ENCODE peak calls at places on chromosomes 5 and 9, in seven cellular contexts. J is neural progenitor cell; Z is fibroblast of the aortic adventitia; H is astrocyte; A is transverse colon; T is choroid plexus epithelial cell; U is CD4-positive, alpha-beta T cell. M is an unnamed sample.
A peak's percentile ranks its signal among the peaks of the same experiment; 100 is the strongest.

GRCh38 chr5:173973614-173973969 is 15.4 kb upstream of the C5orf47 start:
- DNase-seq in J (peak; percentile 34), T (no peak), H (no peak), Z (no peak), U (no peak), A (peak; percentile 31), M (no peak)

GRCh38 chr5:137114529-137114928 is 384.6 kb downstream of the SPOCK1 start:
- DNase-seq in J (no peak), H (peak; percentile 78), U (no peak), A (no peak), Z (peak; percentile 65), T (peak; percentile 5), M (no peak)

GRCh38 chr9:136138566-136138965 is 19.9 kb upstream of the TMEM250 start:
- DNase-seq in J (peak; percentile 91), T (peak; percentile 43), A (peak; percentile 34), U (no peak), H (no peak), Z (no peak), M (no peak)

GRCh38 chr5:149325894-149326293 is 19.4 kb upstream of the GRPEL2 start:
- DNase-seq in U (no peak), T (no peak), J (no peak), H (peak; percentile 46), A (no peak), Z (peak; percentile 37), M (no peak)

GRCh38 chr5:57745029-57745428 is 262.4 kb upstream of the ACTBL2 start:
- DNase-seq in T (no peak), J (no peak), U (no peak), A (no peak), Z (no peak), H (no peak), M (no peak)

GRCh38 chr5:114726126-114726525 is 364.3 kb downstream of the KCNN2 start:
- DNase-seq in A (no peak), Z (no peak), T (no peak), H (no peak), J (no peak), U (no peak), M (no peak)

GRCh38 chr5:16493261-16493660 is 27.7 kb upstream of the ZNF622 start:
- DNase-seq in Z (no peak), H (no peak), T (peak; percentile 35), A (no peak), U (no peak), J (no peak), M (no peak)

GRCh38 chr5:60232051-60232794 is 338.7 kb upstream of the PDE4D start:
- DNase-seq in J (no peak), Z (no peak), U (no peak), T (no peak), A (no peak), H (no peak), M (no peak)

GRCh38 chr5:143642791-143643190 is 169.2 kb upstream of the HMHB1 start:
- DNase-seq in A (no peak), J (no peak), T (no peak), U (no peak), Z (no peak), H (peak; percentile 30), M (no peak)

GRCh38 chr9:133455936-133456335 is 3.8 kb upstream of the CACFD1 start:
- DNase-seq in J (no peak), A (no peak), Z (no peak), U (no peak), H (no peak), T (no peak), M (no peak)

GRCh38 chr9:98215821-98216220 is 23.4 kb upstream of the CORO2A start:
- DNase-seq in T (no peak), J (peak; percentile 61), A (no peak), H (no peak), U (no peak), Z (peak; percentile 12), M (no peak)

GRCh38 chr9:91949946-91950664 is at the start of gene ROR2:
- DNase-seq in U (no peak), T (peak; percentile 76), Z (peak; percentile 38), A (peak; percentile 75), J (peak; percentile 94), H (peak; percentile 12), M (peak; percentile 93)

GRCh38 chr9:131875828-131876485 is 136.1 kb upstream of the RAPGEF1 start:
- DNase-seq in A (no peak), J (no peak), H (peak; percentile 29), T (no peak), Z (peak; percentile 9), U (no peak), M (no peak)

GRCh38 chr9:74493512-74493911 is 3.6 kb upstream of the RORB start:
- DNase-seq in H (no peak), A (no peak), J (no peak), T (no peak), U (no peak), Z (no peak), M (no peak)

GRCh38 chr5:13251623-13252367 is 692.7 kb downstream of the DNAH5 start:
- DNase-seq in U (no peak), H (peak; percentile 81), Z (peak; percentile 69), J (no peak), A (no peak), T (no peak), M (no peak)

GRCh38 chr5:83711982-83712601 is 8.6 kb downstream of the HAPLN1 start:
- DNase-seq in T (peak; percentile 70), Z (peak; percentile 65), H (no peak), U (no peak), A (peak; percentile 27), J (peak; percentile 56), M (no peak)

GRCh38 chr5:55407059-55407684 is 99.4 kb downstream of the MTREX start:
- DNase-seq in U (no peak), T (peak; percentile 82), A (no peak), J (peak; percentile 37), H (peak; percentile 30), Z (peak; percentile 77), M (no peak)

GRCh38 chr5:18972244-18972643 is 1015.8 kb downstream of the CDH18 start:
- DNase-seq in T (no peak), H (no peak), U (no peak), A (no peak), J (no peak), Z (no peak), M (no peak)

GRCh38 chr9:129307227-129307970 is 129.3 kb upstream of the IER5L start:
- DNase-seq in U (no peak), J (no peak), T (no peak), A (no peak), Z (no peak), H (no peak), M (peak; percentile 52)

GRCh38 chr5:132364319-132364718 is 5.2 kb upstream of the SLC22A5 start:
- DNase-seq in T (peak; percentile 81), U (no peak), A (no peak), H (peak; percentile 76), J (no peak), Z (peak; percentile 94), M (no peak)

GRCh38 chr5:159002201-159002600 is 97.5 kb downstream of the EBF1 start:
- DNase-seq in H (no peak), U (no peak), J (no peak), Z (no peak), T (no peak), A (no peak), M (no peak)

GRCh38 chr5:29811914-29812679 is 1381.4 kb upstream of the CDH6 start:
- DNase-seq in J (peak; percentile 52), U (no peak), H (no peak), Z (no peak), A (no peak), T (no peak), M (no peak)
- TF ChIP-seq CTCF in J (peak; percentile 53), U (no peak), H (no peak), Z (no peak), A (no peak), T (no peak), M (peak; percentile 52)

DNA sequence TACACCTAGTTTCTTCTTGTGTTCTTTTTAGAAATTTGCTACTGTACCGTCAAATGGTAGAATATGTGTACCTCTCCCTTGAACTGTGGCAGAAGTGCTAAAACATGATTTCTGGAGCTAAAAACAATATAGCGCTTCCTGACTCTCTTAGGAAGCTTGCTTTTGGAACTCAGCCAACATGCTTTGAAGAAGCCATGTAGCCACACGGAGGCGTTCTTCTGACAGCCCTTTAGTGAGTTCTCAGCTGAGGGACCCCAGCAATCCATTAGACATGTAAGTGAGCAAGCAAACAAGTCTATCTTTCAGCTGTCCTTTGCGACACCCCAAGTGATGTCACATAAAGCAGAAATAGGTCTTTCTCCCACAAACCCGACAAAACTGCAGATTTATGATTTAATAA is 917.0 kb downstream of the CDH9 start:
- DNase-seq in Z (no peak), U (no peak), H (no peak), A (no peak), J (peak; percentile 49), T (no peak), M (no peak)
- TF ChIP-seq CTCF in Z (no peak), U (no peak), H (no peak), A (no peak), J (peak; percentile 39), T (no peak), M (no peak)

GRCh38 chr9:108889649-108890067 is 27.6 kb downstream of the ACTL7A start:
- DNase-seq in H (peak; percentile 45), A (no peak), J (peak; percentile 22), T (peak; percentile 78), Z (peak; percentile 30), U (no peak), M (no peak)
- TF ChIP-seq CTCF in H (peak; percentile 45), A (no peak), J (peak; percentile 30), T (peak; percentile 53), Z (peak; percentile 11), U (no peak), M (no peak)

GRCh38 chr5:127326438-127326837 is 35.8 kb downstream of the MEGF10 start:
- DNase-seq in Z (no peak), T (no peak), J (no peak), U (no peak), A (no peak), H (no peak), M (no peak)
- TF ChIP-seq CTCF in Z (no peak), T (peak; percentile 17), J (peak; percentile 20), U (no peak), A (no peak), H (no peak), M (no peak)

GRCh38 chr5:4640793-4641192 is 499.3 kb upstream of the ADAMTS16 start:
- DNase-seq in J (peak; percentile 46), U (no peak), T (peak; percentile 10), A (no peak), H (peak; percentile 28), Z (peak; percentile 48), M (no peak)
- TF ChIP-seq CTCF in J (peak; percentile 48), U (no peak), T (peak; percentile 35), A (no peak), H (peak; percentile 17), Z (peak; percentile 49), M (peak; percentile 61)